ENCODE peak calls at places on chromosomes 2 and 18, in seven cellular contexts. W is omental fat pad; P is pancreas; I is activated T-cell treated with anti-CD3 and anti-CD28 coated beads, Interleukin-2, amount 50 U/mL, for 72 hours; T is left cardiac atrium; O is left lung; D is activated B cell treated with CpG ODN at 0.5 μM for 24 hours. E is an unnamed sample.

GRCh38 chr2:196383799-196384198 is 212.4 kb upstream of the STK17B start:
- ATAC-seq in O (no peak), T (no peak), I (no peak), D (no peak), W (no peak), P (no peak), E (no peak)

GRCh38 chr2:20190862-20191713 is 33.8 kb downstream of the SDC1 start:
- ATAC-seq in I (no peak), D (no peak), O (peak), W (no peak), T (no peak), P (no peak), E (no peak)

GRCh38 chr2:101704046-101704466 is 6.5 kb downstream of the MAP4K4 start:
- ATAC-seq in I (peak), T (peak), P (no peak), D (peak), W (peak), O (peak), E (peak)

GRCh38 chr18:79965119-79965902 is 868 bp downstream of the HSBP1L1 start:
- ATAC-seq in O (peak), T (peak), D (no peak), P (peak), I (no peak), W (peak), E (no peak)

GRCh38 chr18:56248613-56249235 is 389.7 kb downstream of the TXNL1 start:
- ATAC-seq in T (no peak), O (no peak), P (no peak), I (no peak), D (peak), W (no peak), E (peak)

GRCh38 chr18:50193796-50194622 is 938 bp downstream of the MYO5B start:
- ATAC-seq in I (peak), T (peak), P (peak), D (no peak), W (peak), O (peak), E (no peak)

GRCh38 chr2:202034249-202035088 is 814 bp downstream of the FZD7 start:
- ATAC-seq in O (peak), W (no peak), T (peak), D (no peak), I (peak), P (no peak), E (peak)

GRCh38 chr2:11629215-11629614 is 40.8 kb downstream of the NTSR2 start:
- ATAC-seq in D (no peak), T (no peak), I (no peak), W (no peak), O (no peak), P (no peak), E (no peak)

GRCh38 chr2:30670453-30670852 is 136.8 kb downstream of the CAPN13 start:
- ATAC-seq in P (no peak), D (no peak), W (no peak), T (no peak), O (no peak), I (no peak), E (no peak)

GRCh38 chr2:26483501-26483900 is 5.6 kb upstream of the OTOF start:
- ATAC-seq in W (no peak), I (no peak), T (peak), D (no peak), P (peak), O (no peak), E (no peak)

GRCh38 chr18:44819944-44820510 is 139.3 kb downstream of the SETBP1 start:
- ATAC-seq in O (no peak), I (no peak), W (no peak), P (peak), D (no peak), T (peak), E (no peak)

GRCh38 chr2:205835982-205836381 is 153.7 kb downstream of the NRP2 start:
- ATAC-seq in T (no peak), D (no peak), O (no peak), W (no peak), P (no peak), I (no peak), E (no peak)

GRCh38 chr2:124534015-124534414 is 508.9 kb downstream of the CNTNAP5 start:
- ATAC-seq in P (no peak), I (no peak), T (peak), W (no peak), D (no peak), O (no peak), E (no peak)

GRCh38 chr2:158893057-158893456 is 75.4 kb upstream of the TANC1 start:
- ATAC-seq in D (no peak), P (no peak), O (no peak), I (no peak), W (no peak), T (peak), E (peak)

GRCh38 chr2:219675206-219675605 is 47.8 kb downstream of the SLC4A3 start:
- ATAC-seq in D (no peak), W (no peak), O (no peak), T (peak), I (no peak), P (no peak), E (no peak)

GRCh38 chr2:226031078-226031937 is 631.8 kb downstream of the NYAP2 start:
- ATAC-seq in I (peak), O (peak), D (no peak), W (peak), P (peak), T (peak), E (peak)

GRCh38 chr18:765764-766549 is 46.1 kb downstream of the YES1 start:
- ATAC-seq in W (no peak), O (peak), P (peak), T (no peak), I (no peak), D (no peak), E (no peak)

GRCh38 chr2:160306985-160307384 is 106.9 kb upstream of the ITGB6 start:
- ATAC-seq in D (no peak), W (no peak), O (no peak), P (no peak), I (no peak), T (peak), E (no peak)